ENCODE peak calls at places on chromosomes 2 and 18, in nine cellular contexts. N is right lobe of liver; E is Peyer's patch; A is cardiac muscle cell; L is transverse colon; O is CD8-positive, alpha-beta T cell; S is K562; B is AG09319; R is body of pancreas. Z is an unnamed sample.

GRCh38 chr18:74861154-74861553 is 263.5 kb downstream of the ZNF407 start:
- DNase-seq in N (no peak), E (no peak), A (no peak), L (no peak), O (no peak), S (peak; percentile 5), B (no peak), R (no peak), Z (no peak)

GRCh38 chr2:212176151-212176550 is 362.5 kb downstream of the ERBB4 start:
- DNase-seq in N (no peak), E (no peak), A (peak; percentile 8), L (no peak), O (no peak), S (no peak), B (no peak), R (no peak), Z (no peak)

GRCh38 chr2:31428001-31428418 is 13.5 kb upstream of the XDH start:
- DNase-seq in N (no peak), E (peak; percentile 57), A (no peak), L (no peak), O (no peak), S (no peak), B (no peak), R (no peak), Z (no peak)

GRCh38 chr2:30549096-30549495 is 102.0 kb downstream of the LCLAT1 start:
- DNase-seq in N (no peak), E (no peak), A (no peak), L (no peak), O (no peak), S (no peak), B (no peak), R (no peak), Z (no peak)

GRCh38 chr2:110906613-110907365 is 174.4 kb downstream of the ACOXL start:
- DNase-seq in N (no peak), E (no peak), A (no peak), L (no peak), O (no peak), S (no peak), B (no peak), R (no peak), Z (no peak)

GRCh38 chr2:156430978-156431358 is 5.2 kb upstream of the GPD2 start:
- DNase-seq in N (no peak), E (no peak), A (no peak), L (no peak), O (no peak), S (peak; percentile 72), B (no peak), R (no peak), Z (no peak)

GRCh38 chr2:133652407-133652806 is 84.1 kb upstream of the NCKAP5 start:
- DNase-seq in N (no peak), E (no peak), A (no peak), L (no peak), O (no peak), S (no peak), B (no peak), R (no peak), Z (no peak)

GRCh38 chr2:217075225-217075802 is 215.4 kb upstream of the TNP1 start:
- DNase-seq in N (no peak), E (no peak), A (peak; percentile 44), L (no peak), O (no peak), S (peak; percentile 45), B (no peak), R (no peak), Z (no peak)

GRCh38 chr2:233840520-233840919 is 13.8 kb downstream of the HJURP start:
- DNase-seq in N (no peak), E (no peak), A (no peak), L (no peak), O (no peak), S (no peak), B (no peak), R (no peak), Z (no peak)

GRCh38 chr2:72112421-72112820 is 35.2 kb downstream of the CYP26B1 start:
- DNase-seq in N (no peak), E (no peak), A (no peak), L (no peak), O (no peak), S (no peak), B (no peak), R (no peak), Z (no peak)

GRCh38 chr18:62781893-62782292 is 66.6 kb downstream of the PHLPP1 start:
- DNase-seq in N (no peak), E (no peak), A (no peak), L (no peak), O (no peak), S (no peak), B (peak; percentile 54), R (no peak), Z (no peak)

GRCh38 chr2:232321817-232322559 is 56.6 kb upstream of the ALPP start:
- DNase-seq in N (peak; percentile 46), E (peak; percentile 36), A (no peak), L (peak; percentile 4), O (peak; percentile 52), S (no peak), B (no peak), R (no peak), Z (no peak)
- TF ChIP-seq CTCF in N (no peak), E (no peak), A (no peak), L (no peak), O (no peak), S (no peak), B (no peak), R (no peak), Z (no peak)

GRCh38 chr18:58398648-58399398 is 230.1 kb downstream of the ALPK2 start:
- DNase-seq in N (peak; percentile 66), E (no peak), A (no peak), L (peak; percentile 46), O (no peak), S (no peak), B (no peak), R (no peak), Z (no peak)

GRCh38 chr18:58402951-58403702 is 225.8 kb downstream of the ALPK2 start:
- DNase-seq in N (peak; percentile 70), E (no peak), A (peak; percentile 57), L (no peak), O (no peak), S (no peak), B (no peak), R (peak; percentile 39), Z (no peak)

GRCh38 chr18:58401191-58401590 is 227.7 kb downstream of the ALPK2 start:
- DNase-seq in N (no peak), E (no peak), A (no peak), L (no peak), O (no peak), S (no peak), B (no peak), R (no peak), Z (no peak)

GRCh38 chr18:58402247-58402646 is 226.6 kb downstream of the ALPK2 start:
- DNase-seq in N (no peak), E (no peak), A (peak; percentile 28), L (no peak), O (no peak), S (no peak), B (no peak), R (peak; percentile 73), Z (no peak)

GRCh38 chr18:58400337-58400885 is 228.5 kb downstream of the ALPK2 start:
- DNase-seq in N (no peak), E (no peak), A (no peak), L (no peak), O (no peak), S (no peak), B (peak; percentile 56), R (no peak), Z (no peak)
- TF ChIP-seq CTCF in N (no peak), E (no peak), A (no peak), L (no peak), O (no peak), S (no peak), B (no peak), R (no peak), Z (no peak)

DNA sequence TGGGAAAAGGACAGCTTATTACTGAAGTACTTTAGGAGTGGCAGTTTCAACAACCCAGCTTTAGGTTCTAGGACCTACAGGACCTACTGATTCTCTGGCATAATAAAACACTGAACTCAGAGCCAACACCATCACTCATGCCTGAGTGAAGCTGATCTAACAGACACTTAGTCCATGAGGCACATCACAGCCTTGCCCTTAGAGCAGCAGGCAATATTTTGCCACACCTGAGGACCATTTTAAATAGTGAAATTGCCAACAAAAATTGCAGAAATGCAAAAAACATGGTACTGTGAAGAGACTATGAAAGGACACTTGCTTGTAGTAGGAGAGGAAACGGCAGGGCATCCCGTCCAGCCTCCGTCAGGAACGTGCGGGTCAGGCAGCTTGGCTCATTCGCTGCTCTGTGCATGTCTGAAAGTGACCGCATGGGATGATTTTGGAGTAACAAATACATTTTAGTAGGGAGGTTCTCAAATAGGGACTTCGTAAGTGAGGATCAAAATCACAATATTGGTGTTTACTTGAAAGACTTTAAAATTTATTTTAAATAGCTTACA is 18.1 kb downstream of the CNOT11 start:
- DNase-seq in N (no peak), E (no peak), A (no peak), L (no peak), O (no peak), S (no peak), B (no peak), R (no peak), Z (no peak)
- TF ChIP-seq CTCF in N (no peak), E (no peak), A (no peak), L (no peak), O (no peak), S (no peak), B (no peak), R (no peak), Z (no peak)

GRCh38 chr2:198101688-198102087 is 297.3 kb downstream of the PLCL1 start:
- DNase-seq in N (no peak), E (no peak), A (no peak), L (no peak), O (no peak), S (no peak), B (no peak), R (no peak), Z (no peak)

GRCh38 chr2:198098918-198099317 is 294.5 kb downstream of the PLCL1 start:
- DNase-seq in N (no peak), E (no peak), A (no peak), L (no peak), O (no peak), S (peak; percentile 6), B (no peak), R (no peak), Z (no peak)

GRCh38 chr2:198102841-198103240 is 298.4 kb downstream of the PLCL1 start:
- DNase-seq in N (no peak), E (no peak), A (no peak), L (no peak), O (no peak), S (no peak), B (no peak), R (no peak), Z (no peak)

GRCh38 chr2:198100323-198100722 is 295.9 kb downstream of the PLCL1 start:
- DNase-seq in N (no peak), E (no peak), A (no peak), L (no peak), O (no peak), S (no peak), B (no peak), R (no peak), Z (no peak)

DNA sequence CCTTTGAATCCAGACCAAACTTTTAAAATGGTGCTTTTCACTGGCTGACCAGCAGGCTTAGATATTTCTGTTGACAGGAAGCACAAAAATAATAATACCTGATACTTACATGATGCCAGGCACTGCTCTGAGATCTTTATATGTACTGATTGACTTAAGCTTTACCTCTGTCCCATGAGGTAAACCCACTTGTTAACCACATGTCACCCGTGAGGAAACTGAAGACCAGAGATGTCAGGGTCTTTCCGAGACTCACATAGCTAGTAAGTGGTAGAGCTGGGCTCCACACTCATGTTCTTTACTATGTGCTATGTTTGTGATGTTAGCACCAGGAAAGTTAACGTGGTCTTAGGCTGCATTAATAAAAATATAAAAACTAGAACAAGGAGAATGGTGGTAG is 297.7 kb downstream of the PLCL1 start:
- DNase-seq in N (no peak), E (no peak), A (no peak), L (no peak), O (no peak), S (no peak), B (no peak), R (no peak), Z (no peak)
- TF ChIP-seq CTCF in N (no peak), E (no peak), A (no peak), L (no peak), O (no peak), S (no peak), B (no peak), R (no peak), Z (no peak)